ENCODE peak calls at places on chromosomes 6 and 20, in four cellular contexts. C is non-pigmented ciliary epithelial cell, S is NT2/D1, U is left ventricle myocardium superior. X is an unnamed sample.
A peak's percentile ranks its signal among the peaks of the same experiment; 100 is the strongest.

GRCh38 chr20:25195962-25196700 is 619 bp downstream of the ENTPD6 start:
- DNase-seq in S (no peak), U (no peak), C (no peak), X (no peak)

GRCh38 chr20:36499723-36500501 is 41.4 kb upstream of the MYL9 start:
- DNase-seq in C (no peak), S (no peak), U (no peak), X (no peak)

GRCh38 chr6:107152633-107153032 is 37.3 kb upstream of the BEND3 start:
- DNase-seq in S (no peak), U (no peak), C (no peak), X (no peak)

GRCh38 chr6:42938987-42939809 is 9.9 kb downstream of the CNPY3 start:
- DNase-seq in U (no peak), C (no peak), S (no peak), X (no peak)

GRCh38 chr6:80472276-80472675 is 365.8 kb downstream of the BCKDHB start:
- DNase-seq in U (no peak), C (no peak), S (no peak), X (no peak)

GRCh38 chr6:168111911-168112310 is 32.9 kb upstream of the FRMD1 start:
- DNase-seq in C (no peak), S (no peak), U (no peak), X (no peak)

GRCh38 chr6:20092071-20092566 is 120.2 kb downstream of the MBOAT1 start:
- DNase-seq in C (peak; percentile 19), U (no peak), S (peak; percentile 33), X (peak; percentile 34)

GRCh38 chr6:52725133-52725529 is 38.1 kb downstream of the GSTA2 start:
- DNase-seq in U (no peak), C (no peak), S (no peak), X (no peak)

GRCh38 chr6:52522151-52522626 is 54.7 kb downstream of the TRAM2 start:
- DNase-seq in U (peak; percentile 66), C (no peak), S (no peak), X (no peak)

GRCh38 chr6:3263091-3263490 is 4.3 kb downstream of the PSMG4 start:
- DNase-seq in S (no peak), C (no peak), U (peak; percentile 5), X (no peak)

GRCh38 chr6:118639054-118639964 is 12.1 kb downstream of the CEP85L start:
- DNase-seq in U (no peak), S (no peak), C (no peak), X (no peak)

GRCh38 chr6:44096615-44097014 is 30.6 kb downstream of the MRPL14 start:
- DNase-seq in S (no peak), U (peak; percentile 76), C (no peak), X (peak; percentile 44)

GRCh38 chr6:37856285-37856684 is 36.8 kb downstream of the ZFAND3 start:
- DNase-seq in C (no peak), U (no peak), S (no peak), X (no peak)

GRCh38 chr6:46626228-46626909 is 26.2 kb downstream of the CYP39A1 start:
- DNase-seq in C (no peak), U (no peak), S (no peak), X (no peak)

GRCh38 chr20:51042657-51043247 is 19.8 kb upstream of the KCNG1 start:
- DNase-seq in U (no peak), C (no peak), S (no peak), X (no peak)

GRCh38 chr20:51643390-51643789 is 100.9 kb upstream of the NFATC2 start:
- DNase-seq in C (no peak), S (no peak), U (no peak), X (peak; percentile 53)

GRCh38 chr20:15045246-15045645 is 707.8 kb upstream of the FLRT3 start:
- DNase-seq in U (peak; percentile 34), C (no peak), S (no peak), X (no peak)

GRCh38 chr6:161204866-161205557 is 68.8 kb downstream of the AGPAT4 start:
- DNase-seq in C (no peak), S (no peak), U (no peak), X (no peak)

GRCh38 chr20:61253640-61254511 is 1.8 kb downstream of the CDH4 start:
- DNase-seq in S (no peak), U (no peak), C (no peak), X (no peak)